ENCODE peak calls at places on chromosomes 6 and 20, in eight cellular contexts. L is ovary, P is H1, U is adrenal gland, Q is esophagus muscularis mucosa, I is breast epithelium, M is tibial nerve, Y is body of pancreas. Z is an unnamed sample.

GRCh38 chr6:169556758-169557505 is 144.9 kb downstream of the WDR27 start:
- DNase-seq in I (no peak), Y (no peak), M (no peak), U (no peak), P (no peak), L (no peak), Q (peak), Z (no peak)

GRCh38 chr6:121925024-121925423 is 474.4 kb upstream of the HSF2 start:
- DNase-seq in U (no peak), M (no peak), I (no peak), Y (no peak), P (no peak), Q (no peak), L (no peak), Z (no peak)

GRCh38 chr6:136089885-136090284 is 160.2 kb downstream of the MTFR2 start:
- DNase-seq in Q (no peak), U (no peak), L (no peak), P (no peak), M (no peak), Y (no peak), I (no peak), Z (no peak)

GRCh38 chr6:165804331-165805066 is 141.5 kb upstream of the PDE10A start:
- DNase-seq in P (peak), U (no peak), Q (no peak), Y (no peak), I (no peak), M (no peak), L (peak), Z (no peak)

GRCh38 chr20:33127422-33128097 is 40.4 kb upstream of the BPIFA2 start:
- DNase-seq in L (no peak), M (no peak), Q (no peak), P (no peak), I (no peak), U (no peak), Y (no peak), Z (no peak)

GRCh38 chr6:30508890-30509736 is 19.8 kb downstream of the HLA-E start:
- DNase-seq in Q (peak), U (no peak), Y (no peak), P (no peak), I (no peak), L (no peak), M (no peak), Z (no peak)

GRCh38 chr6:144334150-144334708 is 49.1 kb downstream of the UTRN start:
- DNase-seq in I (no peak), M (no peak), U (no peak), L (no peak), P (peak), Q (peak), Y (peak), Z (no peak)

GRCh38 chr20:61453219-61453618 is 201.2 kb downstream of the CDH4 start:
- DNase-seq in I (peak), P (no peak), Y (no peak), Q (no peak), U (no peak), L (no peak), M (no peak), Z (no peak)

GRCh38 chr20:49394264-49394663 is 88.2 kb downstream of the KCNB1 start:
- DNase-seq in Q (no peak), I (no peak), L (no peak), M (no peak), Y (peak), P (no peak), U (no peak), Z (no peak)

GRCh38 chr6:21634582-21634981 is 41.0 kb downstream of the SOX4 start:
- DNase-seq in P (no peak), U (no peak), I (no peak), M (no peak), Q (no peak), Y (no peak), L (no peak), Z (no peak)

GRCh38 chr20:35479798-35480197 is 24.4 kb downstream of the CEP250 start:
- DNase-seq in P (no peak), Y (no peak), Q (no peak), U (no peak), L (no peak), I (no peak), M (no peak), Z (no peak)

GRCh38 chr6:116680880-116681672 is at the start of gene KPNA5:
- DNase-seq in L (peak), U (peak), I (peak), Q (peak), P (peak), M (peak), Y (peak), Z (peak)
- TF ChIP-seq POLR2A in L (peak), U (peak), I (peak), Q (no peak), P (peak), M (peak), Y (peak), Z (peak)

GRCh38 chr6:37169458-37170272 is at the start of gene PIM1:
- DNase-seq in L (peak), I (peak), M (peak), U (peak), Q (peak), Y (peak), P (peak), Z (peak)
- TF ChIP-seq POLR2A in L (peak), I (no peak), M (peak), U (peak), Q (peak), Y (peak), P (peak), Z (no peak)

GRCh38 chr6:52576392-52577021 is 353 bp downstream of the TRAM2 start:
- DNase-seq in M (peak), U (peak), P (peak), Q (no peak), I (peak), Y (peak), L (peak), Z (peak)
- TF ChIP-seq POLR2A in M (peak), U (no peak), P (no peak), Q (peak), I (no peak), Y (no peak), L (peak), Z (peak)

GRCh38 chr20:21505161-21505809 is 8.6 kb downstream of the NKX2-2 start:
- DNase-seq in L (peak), M (peak), Q (no peak), I (peak), U (peak), P (peak), Y (peak), Z (peak)
- TF ChIP-seq POLR2A in L (no peak), M (no peak), Q (no peak), I (no peak), U (no peak), P (no peak), Y (no peak), Z (no peak)